ENCODE peak calls at places on chromosome 1, in eight cellular contexts. R is stomach; D is cardiac muscle cell; S is neural progenitor cell; V is pancreas; Y is A673; I is CD4-positive, alpha-beta memory T cell; Q is spleen. F is an unnamed sample.

GRCh38 chr1:12617901-12618660 is at the start of gene DHRS3:
- DNase-seq in I (peak; percentile 73), Y (peak; percentile 88), R (peak; percentile 84), V (peak; percentile 84), S (peak; percentile 92), D (peak; percentile 78), Q (peak; percentile 90), F (peak; percentile 48)

GRCh38 chr1:114080511-114081144 is 73.0 kb downstream of the SYT6 start:
- DNase-seq in R (no peak), S (no peak), D (no peak), V (no peak), Q (no peak), Y (no peak), I (no peak), F (no peak)

GRCh38 chr1:152185544-152186391 is 26.7 kb upstream of the RPTN start:
- DNase-seq in Y (peak; percentile 69), I (peak; percentile 50), D (no peak), S (peak; percentile 20), R (peak; percentile 29), Q (no peak), V (no peak), F (peak; percentile 12)

GRCh38 chr1:30257742-30258380 is 465.5 kb downstream of the MATN1 start:
- DNase-seq in R (no peak), Q (peak; percentile 64), D (no peak), Y (no peak), I (no peak), V (no peak), S (no peak), F (no peak)

GRCh38 chr1:84839544-84839943 is 53.5 kb downstream of the LPAR3 start:
- DNase-seq in Q (no peak), V (no peak), D (no peak), Y (no peak), I (no peak), S (no peak), R (no peak), F (no peak)

GRCh38 chr1:177824508-177824982 is 145.3 kb downstream of the SEC16B start:
- DNase-seq in D (no peak), V (no peak), R (no peak), S (no peak), Q (no peak), Y (no peak), I (no peak), F (no peak)

GRCh38 chr1:229410692-229411433 is 23.0 kb downstream of the ACTA1 start:
- DNase-seq in S (peak; percentile 56), R (peak; percentile 71), Q (no peak), D (peak; percentile 58), V (peak; percentile 80), I (no peak), Y (peak; percentile 67), F (no peak)

GRCh38 chr1:183958958-183959357 is 78.6 kb downstream of the COLGALT2 start:
- DNase-seq in I (no peak), Q (no peak), Y (no peak), V (no peak), R (no peak), S (no peak), D (no peak), F (no peak)

GRCh38 chr1:174999926-175000696 is at the start of gene CACYBP:
- DNase-seq in R (peak; percentile 38), Y (no peak), S (no peak), D (peak; percentile 46), V (peak; percentile 66), I (peak; percentile 24), Q (peak; percentile 99), F (no peak)

GRCh38 chr1:2999571-2999970 is 21.7 kb upstream of the ACTRT2 start:
- DNase-seq in Y (no peak), I (no peak), Q (peak; percentile 28), R (no peak), S (no peak), V (no peak), D (no peak), F (no peak)

GRCh38 chr1:3000671-3001470 is 20.4 kb upstream of the ACTRT2 start:
- DNase-seq in S (no peak), Y (no peak), D (no peak), Q (peak; percentile 44), R (no peak), I (no peak), V (no peak), F (no peak)

GRCh38 chr1:3000214-3000613 is 21.1 kb upstream of the ACTRT2 start:
- DNase-seq in D (no peak), Y (no peak), R (no peak), Q (peak; percentile 51), V (no peak), S (no peak), I (no peak), F (no peak)

GRCh38 chr1:2999138-2999537 is 22.1 kb upstream of the ACTRT2 start:
- DNase-seq in V (no peak), R (no peak), Y (no peak), S (no peak), D (no peak), Q (no peak), I (no peak), F (no peak)

GRCh38 chr1:2998503-2999100 is 22.7 kb upstream of the ACTRT2 start:
- DNase-seq in I (no peak), Y (no peak), S (no peak), R (no peak), Q (peak; percentile 27), V (no peak), D (no peak), F (no peak)
- H3K9me3 ChIP-seq in I (no peaks in the 10 kb centered on the region), Y (peaks cover 6% of the 10 kb centered on the region), S (peaks cover 5% of the 10 kb centered on the region), R (peaks cover 14% of the 10 kb centered on the region), Q (peaks cover 30% of the 10 kb centered on the region), V (no peaks in the 10 kb centered on the region), D (peaks cover 3% of the 10 kb centered on the region), F (peaks cover 2% of the 10 kb centered on the region)

DNA sequence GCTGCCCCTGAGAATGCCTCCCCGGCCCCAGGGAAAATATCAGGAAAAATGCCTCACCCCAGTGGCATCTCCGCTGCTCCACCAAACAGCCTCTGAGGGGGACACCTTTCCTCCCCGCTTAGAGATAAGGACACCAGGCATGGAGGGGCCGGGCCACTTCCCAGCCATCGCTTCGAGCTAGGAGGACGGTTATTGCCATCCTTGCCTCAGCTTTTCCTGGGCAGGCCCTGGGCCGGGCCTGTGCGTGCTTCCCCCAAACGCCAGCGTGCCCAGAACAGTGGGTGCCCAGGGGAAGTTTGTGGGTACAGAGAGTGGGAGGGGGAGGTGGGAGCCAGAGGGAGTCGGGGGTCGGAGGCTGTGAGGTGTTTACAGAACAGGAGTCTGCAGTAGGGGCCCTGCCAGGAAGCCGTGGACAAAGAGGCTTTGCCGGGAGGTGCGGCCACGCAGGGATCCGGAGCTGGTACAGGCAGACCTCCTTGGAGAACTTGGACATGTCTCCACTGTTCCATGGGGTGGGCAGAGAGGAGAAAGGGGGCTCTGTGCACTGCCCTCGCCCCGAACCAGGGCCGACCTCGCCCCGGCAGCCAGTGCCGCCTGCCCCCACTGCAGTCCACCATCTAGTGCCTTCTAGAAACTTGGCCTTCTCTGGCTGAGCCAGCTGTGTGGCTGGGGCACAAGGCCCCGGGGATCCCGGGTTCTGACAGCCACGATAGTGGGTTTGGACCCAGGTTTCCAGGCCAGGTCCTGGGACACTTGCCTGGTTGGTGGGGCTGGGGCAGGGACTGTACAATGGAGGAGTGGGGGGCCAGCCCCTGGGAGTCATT is 33.5 kb upstream of the TTC34 start:
- DNase-seq in S (no peak), D (no peak), R (no peak), Y (no peak), I (no peak), V (no peak), Q (no peak), F (no peak)
- H3K9me3 ChIP-seq in S (peaks cover 8% of the 10 kb centered on the region), D (no peaks in the 10 kb centered on the region), R (peaks cover 5% of the 10 kb centered on the region), Y (no peaks in the 10 kb centered on the region), I (no peaks in the 10 kb centered on the region), V (no peaks in the 10 kb centered on the region), Q (no peaks in the 10 kb centered on the region), F (no peaks in the 10 kb centered on the region)

GRCh38 chr1:107544285-107544684 is 403.4 kb downstream of the NTNG1 start:
- DNase-seq in R (no peak), S (no peak), Y (no peak), D (no peak), I (no peak), Q (no peak), V (no peak), F (no peak)
- H3K9me3 ChIP-seq in R (no peaks in the 10 kb centered on the region), S (no peaks in the 10 kb centered on the region), Y (no peaks in the 10 kb centered on the region), D (no peaks in the 10 kb centered on the region), I (no peaks in the 10 kb centered on the region), Q (no peaks in the 10 kb centered on the region), V (no peaks in the 10 kb centered on the region), F (no peaks in the 10 kb centered on the region)

GRCh38 chr1:202046748-202047708 is 36.6 kb downstream of the ELF3 start:
- DNase-seq in S (no peak), I (no peak), D (no peak), R (peak; percentile 45), Y (no peak), Q (no peak), V (no peak), F (no peak)

GRCh38 chr1:202047977-202048376 is 37.6 kb downstream of the ELF3 start:
- DNase-seq in I (no peak), V (peak; percentile 58), R (peak; percentile 51), D (no peak), Q (no peak), S (no peak), Y (no peak), F (no peak)

GRCh38 chr1:202049129-202049528 is 38.7 kb downstream of the ELF3 start:
- DNase-seq in I (no peak), Q (no peak), S (no peak), D (peak; percentile 90), Y (no peak), V (peak; percentile 81), R (peak; percentile 83), F (no peak)

GRCh38 chr1:202045699-202046098 is 35.3 kb downstream of the ELF3 start:
- DNase-seq in D (no peak), R (no peak), S (no peak), Q (no peak), V (no peak), Y (no peak), I (no peak), F (no peak)

DNA sequence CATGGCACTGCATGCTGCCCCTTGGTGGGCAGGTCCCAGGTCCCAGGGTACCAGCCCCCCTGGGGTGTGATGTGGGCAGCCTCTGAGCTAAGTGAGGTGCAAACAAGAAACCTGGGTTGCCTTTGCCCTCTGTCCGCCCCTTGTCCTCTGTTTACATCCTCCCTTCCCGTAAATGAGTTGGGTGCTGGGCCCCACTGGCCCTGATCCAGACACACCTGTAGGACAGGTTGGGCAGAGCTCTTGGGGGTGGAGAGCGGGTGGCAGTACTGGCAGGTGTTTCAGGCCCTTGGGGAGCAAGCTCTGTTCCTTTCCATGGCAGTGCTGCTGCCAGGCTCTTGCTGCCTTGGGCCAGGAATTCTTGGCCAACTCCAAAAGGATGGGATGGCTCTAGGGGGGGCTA is 35.8 kb downstream of the ELF3 start:
- DNase-seq in Q (no peak), R (peak; percentile 97), S (no peak), Y (no peak), I (no peak), D (no peak), V (peak; percentile 95), F (no peak)
- H3K9me3 ChIP-seq in Q (no peaks in the 10 kb centered on the region), R (no peaks in the 10 kb centered on the region), S (no peaks in the 10 kb centered on the region), Y (no peaks in the 10 kb centered on the region), I (no peaks in the 10 kb centered on the region), D (no peaks in the 10 kb centered on the region), V (no peaks in the 10 kb centered on the region), F (no peaks in the 10 kb centered on the region)